ENCODE peak calls at places on chromosomes 12 and 14, in nine cellular contexts. L, I, X, A, V, O, Z, Y and T are unnamed samples.
A peak's percentile ranks its signal among the peaks of the same experiment; 100 is the strongest.

GRCh38 chr14:104297721-104298401 is 159.5 kb downstream of the KIF26A start:
- DNase-seq in L (peak; percentile 7), I (no peak), X (no peak), A (no peak), V (no peak), O (no peak), Z (no peak), Y (no peak), T (no peak)

GRCh38 chr12:90004319-90005074 is 295.9 kb upstream of the ATP2B1 start:
- DNase-seq in L (no peak), I (no peak), X (no peak), A (peak; percentile 14), V (no peak), O (no peak), Z (no peak), Y (no peak), T (no peak)

GRCh38 chr14:54549862-54550261 is 17.1 kb upstream of the SAMD4A start:
- DNase-seq in L (no peak), I (no peak), X (peak; percentile 29), A (no peak), V (no peak), O (no peak), Z (no peak), Y (no peak), T (no peak)

GRCh38 chr14:95784137-95784536 is 70.2 kb upstream of the TCL1A start:
- DNase-seq in L (no peak), I (peak; percentile 40), X (peak; percentile 31), A (peak; percentile 34), V (peak; percentile 49), O (no peak), Z (no peak), Y (no peak), T (peak; percentile 33)

GRCh38 chr12:7376196-7376595 is 67.8 kb downstream of the CD163L1 start:
- DNase-seq in L (no peak), I (peak; percentile 7), X (peak; percentile 10), A (no peak), V (no peak), O (no peak), Z (no peak), Y (no peak), T (no peak)

GRCh38 chr12:2054091-2055018 is 1.6 kb downstream of the CACNA1C start:
- DNase-seq in L (no peak), I (peak; percentile 16), X (peak; percentile 23), A (no peak), V (no peak), O (no peak), Z (no peak), Y (no peak), T (no peak)

GRCh38 chr14:102363182-102363952 is 626 bp downstream of the TECPR2 start:
- DNase-seq in L (no peak), I (peak; percentile 28), X (peak; percentile 34), A (peak; percentile 38), V (peak; percentile 11), O (peak; percentile 67), Z (no peak), Y (no peak), T (no peak)

GRCh38 chr14:74478996-74479635 is 14.0 kb downstream of the NPC2 start:
- DNase-seq in L (no peak), I (peak; percentile 44), X (peak; percentile 56), A (no peak), V (peak; percentile 21), O (no peak), Z (no peak), Y (no peak), T (no peak)

GRCh38 chr14:38074754-38075153 is 132.9 kb upstream of the SSTR1 start:
- DNase-seq in L (no peak), I (no peak), X (no peak), A (no peak), V (no peak), O (no peak), Z (no peak), Y (no peak), T (no peak)

GRCh38 chr12:57488397-57489156 is 709 bp downstream of the MARS1 start:
- DNase-seq in L (no peak), I (peak; percentile 39), X (no peak), A (peak; percentile 31), V (no peak), O (no peak), Z (no peak), Y (no peak), T (no peak)

GRCh38 chr12:57487597-57488396 is at the start of gene MARS1:
- DNase-seq in L (peak; percentile 90), I (peak; percentile 97), X (peak; percentile 97), A (peak; percentile 97), V (peak; percentile 99), O (peak; percentile 94), Z (peak; percentile 94), Y (peak; percentile 93), T (peak; percentile 96)

GRCh38 chr12:57490126-57490525 is 2.3 kb downstream of the MARS1 start:
- DNase-seq in L (no peak), I (no peak), X (no peak), A (no peak), V (no peak), O (no peak), Z (no peak), Y (no peak), T (no peak)

GRCh38 chr12:57489157-57489641 is 1.3 kb downstream of the MARS1 start:
- DNase-seq in L (no peak), I (peak; percentile 23), X (no peak), A (no peak), V (no peak), O (no peak), Z (no peak), Y (no peak), T (no peak)

GRCh38 chr12:57491393-57492280 is 3.8 kb downstream of the MARS1 start:
- DNase-seq in L (no peak), I (no peak), X (no peak), A (peak; percentile 31), V (peak; percentile 52), O (no peak), Z (no peak), Y (no peak), T (no peak)
- TF ChIP-seq CTCF in L (no peak), I (peak; percentile 29), X (peak; percentile 14), A (peak; percentile 13), V (peak; percentile 42), O (no peak), Z (peak; percentile 34), Y (peak; percentile 15), T (peak; percentile 26)

GRCh38 chr14:94025720-94026119 is 420 bp upstream of the OTUB2 start:
- DNase-seq in L (no peak), I (no peak), X (no peak), A (no peak), V (no peak), O (no peak), Z (no peak), Y (peak; percentile 35), T (no peak)
- H3K4me3 ChIP-seq in L (peak overlapping the region; percentile 70), I (no peak overlapping the region), X (no peak overlapping the region), A (no peak overlapping the region), V (peak overlapping the region; percentile 67), O (peak overlapping the region; percentile 79), Z (peak overlapping the region; percentile 11), Y (no peak overlapping the region), T (peak overlapping the region; percentile 66)

GRCh38 chr14:91257328-91258020 is 13.0 kb upstream of the GPR68 start:
- DNase-seq in L (no peak), I (no peak), X (no peak), A (no peak), V (no peak), O (no peak), Z (no peak), Y (no peak), T (no peak)
- TF ChIP-seq CTCF in L (no peak), I (no peak), X (no peak), A (no peak), V (no peak), O (no peak), Z (no peak), Y (no peak), T (no peak)

GRCh38 chr12:77231548-77231947 is 166.2 kb upstream of the E2F7 start:
- DNase-seq in L (peak; percentile 68), I (peak; percentile 24), X (peak; percentile 96), A (no peak), V (peak; percentile 88), O (peak; percentile 69), Z (no peak), Y (no peak), T (no peak)
- H3K4me3 ChIP-seq in L (no peak overlapping the region), I (no peak overlapping the region), X (no peak overlapping the region), A (no peak overlapping the region), V (peak overlapping the region; percentile 18), O (no peak overlapping the region), Z (no peak overlapping the region), Y (no peak overlapping the region), T (no peak overlapping the region)

GRCh38 chr12:87120440-87120839 is 864.2 kb upstream of the MGAT4C start:
- DNase-seq in L (no peak), I (peak; percentile 10), X (peak; percentile 37), A (no peak), V (no peak), O (no peak), Z (no peak), Y (no peak), T (peak; percentile 83)
- TF ChIP-seq CTCF in L (no peak), I (no peak), X (no peak), A (no peak), V (no peak), O (no peak), Z (no peak), Y (no peak), T (no peak)

GRCh38 chr14:88542857-88543795 is 11.7 kb downstream of the PTPN21 start:
- DNase-seq in L (no peak), I (no peak), X (no peak), A (no peak), V (no peak), O (no peak), Z (no peak), Y (no peak), T (peak; percentile 77)
- H3K4me3 ChIP-seq in L (no peak overlapping the region), I (no peak overlapping the region), X (no peak overlapping the region), A (no peak overlapping the region), V (no peak overlapping the region), O (no peak overlapping the region), Z (no peak overlapping the region), Y (no peak overlapping the region), T (no peak overlapping the region)